ENCODE peak calls at places on chromosomes 6 and 20, in six cellular contexts. K, R, W, D, T and V are unnamed samples.
A peak's percentile ranks its signal among the peaks of the same experiment; 100 is the strongest.

GRCh38 chr20:10216146-10216741 is 2.4 kb upstream of the SNAP25 start:
- DNase-seq in K (peak; percentile 15), R (no peak), W (peak; percentile 37), D (no peak), T (no peak), V (no peak)

GRCh38 chr20:10239954-10240353 is 21.3 kb downstream of the SNAP25 start:
- DNase-seq in K (peak; percentile 54), R (no peak), W (no peak), D (no peak), T (peak; percentile 83), V (peak; percentile 18)

GRCh38 chr6:30615958-30616810 is 859 bp downstream of the PPP1R10 start:
- DNase-seq in K (no peak), R (peak; percentile 57), W (peak; percentile 30), D (peak; percentile 81), T (peak; percentile 46), V (peak; percentile 78)

GRCh38 chr20:2763186-2763585 is 37.2 kb downstream of the CPXM1 start:
- DNase-seq in K (no peak), R (no peak), W (no peak), D (no peak), T (no peak), V (no peak)

GRCh38 chr6:44580901-44581300 is 193.4 kb downstream of the CDC5L start:
- DNase-seq in K (peak; percentile 77), R (no peak), W (no peak), D (no peak), T (no peak), V (no peak)

GRCh38 chr20:57560554-57561355 is at the start of gene PCK1:
- DNase-seq in K (peak; percentile 15), R (peak; percentile 59), W (peak; percentile 91), D (no peak), T (no peak), V (no peak)

GRCh38 chr6:101730954-101731353 is 337.4 kb downstream of the GRIK2 start:
- DNase-seq in K (peak; percentile 31), R (no peak), W (no peak), D (no peak), T (no peak), V (no peak)

GRCh38 chr6:53353624-53354023 is 4.9 kb upstream of the ELOVL5 start:
- DNase-seq in K (no peak), R (no peak), W (no peak), D (no peak), T (no peak), V (no peak)

GRCh38 chr6:156924241-156924640 is 147.1 kb downstream of the ARID1B start:
- DNase-seq in K (no peak), R (no peak), W (no peak), D (no peak), T (no peak), V (no peak)

GRCh38 chr6:151059612-151060095 is 180.1 kb upstream of the AKAP12 start:
- DNase-seq in K (peak; percentile 56), R (no peak), W (no peak), D (no peak), T (no peak), V (no peak)

GRCh38 chr6:21634582-21634981 is 41.0 kb downstream of the SOX4 start:
- DNase-seq in K (peak; percentile 94), R (no peak), W (peak; percentile 8), D (no peak), T (no peak), V (peak; percentile 93)

GRCh38 chr6:46381579-46381978 is 109.7 kb downstream of the RCAN2 start:
- DNase-seq in K (no peak), R (no peak), W (no peak), D (no peak), T (no peak), V (no peak)

GRCh38 chr6:112362027-112362795 is 15.1 kb downstream of the RFPL4B start:
- DNase-seq in K (no peak), R (no peak), W (no peak), D (no peak), T (no peak), V (no peak)

GRCh38 chr6:117674991-117675657 is at the start of gene NUS1:
- DNase-seq in K (peak; percentile 98), R (peak; percentile 98), W (peak; percentile 96), D (peak; percentile 99), T (peak; percentile 98), V (peak; percentile 96)